ENCODE peak calls at places on chromosomes 4 and X, in four cellular contexts. V is endothelial cell of umbilical vein; M is activated T-helper 9 cell treated with anti-CD3 and anti-CD28 coated beads, Interleukin-2, amount 50 U/mL, for 16 hours; Y is lower lobe of right lung. B is an unnamed sample.
A peak's percentile ranks its signal among the peaks of the same experiment; 100 is the strongest.

GRCh38 chr4:41613782-41614181 is 75.8 kb downstream of the LIMCH1 start:
- DNase-seq in V (no peak), M (no peak), Y (no peak), B (no peak)

GRCh38 chrX:11185861-11186260 is 74.7 kb downstream of the HCCS start:
- DNase-seq in V (no peak), M (no peak), Y (no peak), B (no peak)

GRCh38 chr4:174763454-174764104 is 65.5 kb downstream of the GLRA3 start:
- DNase-seq in V (no peak), M (no peak), Y (no peak), B (no peak)

GRCh38 chrX:10781847-10782530 is 161.6 kb upstream of the MID1 start:
- DNase-seq in V (no peak), M (no peak), Y (no peak), B (no peak)

GRCh38 chr4:17511041-17511949 is 595 bp downstream of the QDPR start:
- DNase-seq in V (peak; percentile 53), M (no peak), Y (peak; percentile 82), B (peak; percentile 21)

GRCh38 chrX:30620980-30621716 is 32.1 kb upstream of the GK start:
- DNase-seq in V (no peak), M (no peak), Y (no peak), B (peak; percentile 43)

GRCh38 chr4:80788798-80789197 is 241.7 kb upstream of the BMP3 start:
- DNase-seq in V (no peak), M (no peak), Y (no peak), B (no peak)

GRCh38 chr4:109921384-109921808 is 8.7 kb downstream of the EGF start:
- DNase-seq in V (no peak), M (no peak), Y (no peak), B (no peak)

GRCh38 chr4:15400276-15400675 is 27.6 kb upstream of the C1QTNF7 start:
- DNase-seq in V (no peak), M (no peak), Y (no peak), B (no peak)

GRCh38 chr4:36111180-36111579 is 133.1 kb downstream of the ARAP2 start:
- DNase-seq in V (no peak), M (no peak), Y (no peak), B (no peak)

GRCh38 chr4:55386840-55387239 is 8.9 kb upstream of the TMEM165 start:
- DNase-seq in V (no peak), M (no peak), Y (no peak), B (no peak)

GRCh38 chr4:2592572-2592971 is 56.1 kb downstream of the FAM193A start:
- DNase-seq in V (no peak), M (no peak), Y (no peak), B (no peak)

GRCh38 chr4:52288212-52288611 is 237.1 kb downstream of the SPATA18 start:
- DNase-seq in V (no peak), M (no peak), Y (no peak), B (no peak)

GRCh38 chr4:8383016-8383415 is 57.5 kb downstream of the ACOX3 start:
- DNase-seq in V (no peak), M (no peak), Y (peak; percentile 32), B (no peak)

GRCh38 chr4:140851032-140851636 is 94.9 kb upstream of the TBC1D9 start:
- DNase-seq in V (peak; percentile 69), M (no peak), Y (no peak), B (peak; percentile 42)

GRCh38 chr4:168731006-168731636 is 234.3 kb downstream of the PALLD start:
- DNase-seq in V (no peak), M (no peak), Y (no peak), B (no peak)

GRCh38 chr4:183256756-183257385 is 63.2 kb downstream of the CLDN22 start:
- DNase-seq in V (peak; percentile 45), M (peak; percentile 19), Y (peak; percentile 65), B (no peak)

GRCh38 chr4:2416564-2417195 is 1.8 kb downstream of the ZFYVE28 start:
- DNase-seq in V (peak; percentile 41), M (no peak), Y (peak; percentile 53), B (no peak)

GRCh38 chrX:50596056-50596455 is 125.4 kb upstream of the DGKK start:
- DNase-seq in V (no peak), M (no peak), Y (no peak), B (no peak)

GRCh38 chr4:75308049-75308448 is 206.2 kb downstream of the RCHY1 start:
- DNase-seq in V (no peak), M (no peak), Y (no peak), B (no peak)

GRCh38 chrX:135086197-135086854 is 34.0 kb downstream of the ETDB start:
- DNase-seq in V (peak; percentile 59), M (no peak), Y (no peak), B (no peak)

GRCh38 chr4:139761461-139761860 is 95.8 kb downstream of the MGST2 start:
- DNase-seq in V (no peak), M (no peak), Y (no peak), B (no peak)

GRCh38 chr4:77001907-77002306 is 52.4 kb downstream of the SEPTIN11 start:
- DNase-seq in V (peak; percentile 87), M (no peak), Y (no peak), B (no peak)

GRCh38 chr4:108651068-108651794 is 832 bp downstream of the OSTC start:
- DNase-seq in V (peak; percentile 66), M (no peak), Y (no peak), B (no peak)

GRCh38 chrX:28015993-28016392 is 34.7 kb upstream of the DCAF8L1 start:
- DNase-seq in V (no peak), M (no peak), Y (no peak), B (no peak)

GRCh38 chrX:115584715-115585114 is 23.7 kb downstream of the PLS3 start:
- DNase-seq in V (peak; percentile 61), M (no peak), Y (no peak), B (no peak)

GRCh38 chr4:87060957-87061356 is 126.1 kb downstream of the AFF1 start:
- DNase-seq in V (no peak), M (no peak), Y (no peak), B (no peak)

GRCh38 chr4:126451237-126451885 is 1136.6 kb downstream of the FAT4 start:
- DNase-seq in V (no peak), M (no peak), Y (no peak), B (no peak)

GRCh38 chrX:57929373-57929772 is 19.1 kb upstream of the ZXDA start:
- DNase-seq in V (peak; percentile 37), M (no peak), Y (no peak), B (no peak)

GRCh38 chr4:742742-743311 is 37.2 kb downstream of the PCGF3 start:
- DNase-seq in V (peak; percentile 52), M (peak; percentile 64), Y (peak; percentile 78), B (no peak)

GRCh38 chr4:183700407-183700806 is 41.3 kb downstream of the TRAPPC11 start:
- DNase-seq in V (no peak), M (no peak), Y (no peak), B (no peak)

GRCh38 chr4:102500371-102501175 is 586 bp upstream of the NFKB1 start:
- DNase-seq in V (peak; percentile 61), M (no peak), Y (peak; percentile 72), B (peak; percentile 92)

GRCh38 chr4:83022724-83023427 is 12.1 kb upstream of the COPS4 start:
- DNase-seq in V (peak; percentile 29), M (no peak), Y (no peak), B (no peak)

GRCh38 chrX:53681661-53682060 is 4.9 kb downstream of the HUWE1 start:
- DNase-seq in V (no peak), M (no peak), Y (no peak), B (no peak)

GRCh38 chr4:21915761-21916160 is 32.8 kb downstream of the KCNIP4 start:
- DNase-seq in V (no peak), M (no peak), Y (no peak), B (no peak)

GRCh38 chr4:80261989-80262600 is 4.4 kb upstream of the FGF5 start:
- DNase-seq in V (no peak), M (no peak), Y (no peak), B (no peak)